ENCODE peak calls at places on chromosomes 12 and 14, in five cellular contexts. H is PC-9, V is MCF 10A, G is type B pancreatic cell, M is foreskin keratinocyte. R is an unnamed sample.

GRCh38 chr12:69987453-69988102 is 162.6 kb downstream of the MYRFL start:
- DNase-seq in H (peak), V (peak), G (no peak), M (peak), R (no peak)

GRCh38 chr14:64440494-64440893 is 24.8 kb upstream of the AKAP5 start:
- DNase-seq in H (no peak), V (no peak), G (no peak), M (no peak), R (no peak)

GRCh38 chr12:92702754-92703679 is at the start of gene PLEKHG7:
- DNase-seq in H (no peak), V (no peak), G (no peak), M (no peak), R (peak)

GRCh38 chr12:130970165-130970907 is 16.6 kb downstream of the ADGRD1 start:
- DNase-seq in H (no peak), V (no peak), G (no peak), M (no peak), R (no peak)

GRCh38 chr12:122835693-122836026 is 403 bp downstream of the HIP1R start:
- DNase-seq in H (no peak), V (no peak), G (no peak), M (no peak), R (peak)

GRCh38 chr12:93441111-93441616 is 583 bp downstream of the UBE2N start:
- DNase-seq in H (peak), V (peak), G (peak), M (no peak), R (peak)

GRCh38 chr12:19068137-19068536 is 61.4 kb upstream of the PLEKHA5 start:
- DNase-seq in H (no peak), V (no peak), G (no peak), M (no peak), R (no peak)

GRCh38 chr12:8630131-8630530 is 17.5 kb upstream of the AICDA start:
- DNase-seq in H (no peak), V (no peak), G (no peak), M (no peak), R (no peak)

GRCh38 chr12:54220092-54220557 is 31.3 kb upstream of the SMUG1 start:
- DNase-seq in H (peak), V (peak), G (no peak), M (peak), R (peak)

GRCh38 chr14:96911499-96912130 is 114.4 kb downstream of the VRK1 start:
- DNase-seq in H (no peak), V (no peak), G (no peak), M (no peak), R (peak)

GRCh38 chr14:105299654-105300541 is 903 bp downstream of the BRF1 start:
- DNase-seq in H (no peak), V (no peak), G (no peak), M (no peak), R (peak)

GRCh38 chr14:106586098-106586704 is 1059.8 kb downstream of the TMEM121 start:
- DNase-seq in H (peak), V (peak), G (no peak), M (no peak), R (peak)

GRCh38 chr14:45838597-45838996 is 585.6 kb upstream of the MIS18BP1 start:
- DNase-seq in H (no peak), V (peak), G (no peak), M (peak), R (no peak)

GRCh38 chr12:121843236-121843982 is 15.2 kb downstream of the HPD start:
- DNase-seq in H (no peak), V (no peak), G (no peak), M (no peak), R (no peak)

GRCh38 chr12:130041983-130042812 is 120.1 kb upstream of the FZD10 start:
- DNase-seq in H (no peak), V (peak), G (peak), M (peak), R (peak)

GRCh38 chr14:100554082-100554677 is 33.0 kb downstream of the BEGAIN start:
- DNase-seq in H (peak), V (peak), G (no peak), M (no peak), R (no peak)

GRCh38 chr12:56628671-56629458 is 1.3 kb downstream of the BAZ2A start:
- DNase-seq in H (no peak), V (peak), G (no peak), M (no peak), R (peak)

GRCh38 chr12:24360057-24360456 is 410.6 kb upstream of the SOX5 start:
- DNase-seq in H (no peak), V (no peak), G (no peak), M (no peak), R (no peak)

GRCh38 chr14:72599579-72600470 is 294.1 kb downstream of the DPF3 start:
- DNase-seq in H (no peak), V (no peak), G (no peak), M (no peak), R (no peak)

GRCh38 chr12:91877461-91878230 is 268.0 kb downstream of the BTG1 start:
- DNase-seq in H (no peak), V (no peak), G (no peak), M (no peak), R (peak)

GRCh38 chr12:8698830-8699330 is 1.1 kb downstream of the RIMKLB start:
- DNase-seq in H (no peak), V (no peak), G (no peak), M (peak), R (no peak)

GRCh38 chr12:105337391-105337790 is 6.9 kb downstream of the C12orf75 start:
- DNase-seq in H (no peak), V (no peak), G (no peak), M (no peak), R (no peak)

GRCh38 chr14:55562135-55562534 is 17.9 kb upstream of the KTN1 start:
- DNase-seq in H (no peak), V (peak), G (no peak), M (no peak), R (no peak)

GRCh38 chr12:98066251-98066650 is 449.1 kb upstream of the TMPO start:
- DNase-seq in H (no peak), V (no peak), G (no peak), M (no peak), R (no peak)

DNA sequence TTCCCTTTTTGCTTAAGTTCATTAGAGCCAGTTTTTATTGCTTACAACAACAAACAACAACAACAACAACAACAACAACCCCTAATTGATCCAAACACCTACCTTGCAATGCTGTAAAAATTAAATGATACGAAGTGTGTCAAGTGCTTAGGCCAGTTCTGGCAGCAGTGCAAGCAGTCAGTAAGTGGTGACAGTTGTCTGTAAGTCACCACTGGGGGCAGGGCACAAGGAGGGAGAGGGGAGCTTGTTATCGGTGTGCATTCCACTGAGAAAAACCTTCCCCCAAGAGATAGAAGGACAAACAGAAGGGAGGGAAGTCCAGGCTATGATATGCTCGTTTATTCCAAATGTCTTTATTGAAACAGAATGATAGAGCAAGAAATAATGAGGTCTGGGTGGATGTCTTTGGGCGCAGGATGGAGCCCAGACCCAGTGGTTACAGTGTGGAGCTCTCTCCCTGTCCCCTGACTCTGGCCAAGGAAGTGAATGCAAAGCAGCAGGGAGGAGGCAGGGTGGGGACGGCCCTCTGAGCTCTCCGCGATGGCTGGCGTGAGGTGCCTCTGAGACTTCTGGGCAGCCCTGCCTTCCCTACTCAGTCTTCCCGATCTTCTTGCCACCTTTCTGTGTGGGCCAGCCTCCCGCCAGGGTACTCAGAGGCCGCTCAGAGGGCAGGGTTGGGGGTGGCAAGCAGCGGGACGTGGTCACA is 6.5 kb downstream of the SLC22A17 start:
- DNase-seq in H (no peak), V (no peak), G (no peak), M (no peak), R (no peak)
- TF ChIP-seq CTCF in H (no peak), V (no peak), G (no peak), M (no peak), R (no peak)

DNA sequence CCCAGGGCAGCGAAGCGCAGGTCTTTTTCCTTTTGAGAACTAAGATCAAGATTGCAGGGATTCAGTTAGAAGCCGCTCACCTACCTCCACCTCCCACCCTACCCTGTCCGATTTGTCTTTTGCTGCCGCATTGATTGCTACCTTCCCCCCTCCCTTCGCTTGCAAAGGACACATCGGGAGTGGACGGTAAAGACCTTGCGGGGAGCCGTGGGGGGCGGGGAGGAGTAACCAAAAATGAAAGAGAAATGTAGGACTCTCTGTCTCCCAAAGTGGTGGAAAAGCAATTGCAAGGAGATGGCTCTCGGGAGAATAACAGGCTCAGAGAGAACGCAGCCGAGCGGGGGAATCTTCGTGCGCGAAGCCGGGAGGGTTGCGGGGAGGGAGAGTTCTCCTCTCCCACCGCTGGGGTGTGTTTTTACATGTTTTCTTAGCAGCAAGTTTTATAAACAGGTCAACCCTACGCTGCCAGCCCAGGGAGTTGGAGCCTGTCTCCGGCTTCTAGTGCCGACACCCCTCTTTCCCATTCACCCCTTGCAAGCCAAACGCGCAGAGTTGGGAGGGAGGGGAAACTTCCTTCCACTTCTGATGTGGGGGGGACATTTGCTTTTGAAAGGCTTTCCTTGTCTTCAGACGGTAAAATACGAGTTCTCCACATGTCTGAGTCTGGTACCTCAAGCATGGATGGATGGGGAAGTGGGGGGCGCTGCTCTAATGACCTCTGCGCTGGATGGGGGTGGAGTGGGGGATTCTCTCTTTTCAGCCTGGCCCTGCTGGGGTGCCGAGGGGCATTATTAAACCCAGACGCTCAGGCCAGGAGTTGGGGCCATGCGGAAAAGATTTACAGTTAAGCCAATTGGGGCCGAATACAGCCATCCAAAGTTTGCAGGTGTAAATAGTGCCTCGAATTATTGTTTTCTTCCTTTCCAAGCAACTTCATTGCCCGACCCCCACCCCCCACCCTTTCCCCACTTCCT is 8.9 kb upstream of the TBX3 start:
- DNase-seq in H (no peak), V (no peak), G (no peak), M (peak), R (no peak)
- TF ChIP-seq CTCF in H (no peak), V (no peak), G (peak), M (peak), R (no peak)

DNA sequence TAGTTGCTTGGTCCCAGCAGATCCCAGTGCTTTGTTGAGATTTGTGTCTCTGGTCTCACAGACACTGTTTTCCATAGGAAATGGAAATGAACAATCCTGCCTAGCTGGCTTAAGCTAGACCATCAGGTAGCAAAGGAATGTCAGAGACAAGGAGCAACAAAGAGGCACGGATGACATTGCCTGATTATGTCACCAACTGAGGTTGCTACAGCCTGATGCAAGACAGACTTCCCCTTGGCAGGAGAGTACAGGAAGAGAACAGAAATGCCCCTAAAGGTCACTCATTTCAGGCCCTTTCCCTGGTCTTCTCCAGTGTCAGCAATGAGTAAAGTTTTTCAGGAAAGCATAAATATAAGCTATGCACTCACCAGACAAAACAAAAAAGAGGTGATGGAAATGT is 2.0 kb upstream of the PRB2 start:
- DNase-seq in H (no peak), V (no peak), G (no peak), M (no peak), R (no peak)
- TF ChIP-seq CTCF in H (no peak), V (no peak), G (no peak), M (no peak), R (no peak)

DNA sequence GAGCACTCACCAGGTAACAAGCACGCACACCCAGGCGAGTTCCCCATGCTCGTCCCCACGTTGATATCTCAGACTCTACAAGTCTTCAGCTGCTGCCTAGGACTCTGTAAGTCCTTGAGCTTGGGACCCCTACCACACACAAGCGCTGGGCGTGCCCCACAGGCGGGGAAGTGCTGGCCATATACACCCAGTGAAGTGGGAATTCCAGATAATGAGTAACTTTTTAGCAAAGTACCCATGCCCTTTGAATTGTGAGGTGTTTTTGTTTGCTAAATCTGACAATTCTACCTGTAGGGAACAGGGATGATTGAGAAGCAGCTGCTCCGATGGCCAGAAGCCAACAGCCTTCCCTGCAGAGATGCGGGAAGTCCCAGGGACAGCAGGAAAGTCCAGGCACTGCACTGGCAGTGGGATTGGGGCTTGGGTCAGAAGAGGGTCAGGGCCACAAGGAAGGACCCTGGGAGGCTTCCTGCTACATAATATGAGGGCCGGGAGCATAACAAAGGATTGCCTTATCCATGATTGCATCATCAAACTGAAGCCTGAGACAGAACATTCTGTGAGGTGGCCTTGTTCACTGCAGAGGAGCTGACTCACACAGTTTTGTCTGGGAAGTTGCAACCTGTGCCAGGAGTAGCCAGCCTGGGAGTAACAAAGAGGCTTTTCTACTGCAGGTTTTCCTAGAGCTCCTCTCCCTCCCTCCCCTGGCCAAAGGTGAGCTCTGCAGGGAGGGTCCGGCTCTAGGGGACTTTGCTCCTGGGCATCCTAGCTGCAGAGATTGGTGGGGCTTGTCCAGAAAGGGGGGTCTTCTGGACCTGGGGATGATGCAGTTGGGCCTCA is 13.2 kb upstream of the SERPINA3 start:
- DNase-seq in H (peak), V (peak), G (no peak), M (peak), R (no peak)
- TF ChIP-seq CTCF in H (no peak), V (peak), G (peak), M (peak), R (no peak)

DNA sequence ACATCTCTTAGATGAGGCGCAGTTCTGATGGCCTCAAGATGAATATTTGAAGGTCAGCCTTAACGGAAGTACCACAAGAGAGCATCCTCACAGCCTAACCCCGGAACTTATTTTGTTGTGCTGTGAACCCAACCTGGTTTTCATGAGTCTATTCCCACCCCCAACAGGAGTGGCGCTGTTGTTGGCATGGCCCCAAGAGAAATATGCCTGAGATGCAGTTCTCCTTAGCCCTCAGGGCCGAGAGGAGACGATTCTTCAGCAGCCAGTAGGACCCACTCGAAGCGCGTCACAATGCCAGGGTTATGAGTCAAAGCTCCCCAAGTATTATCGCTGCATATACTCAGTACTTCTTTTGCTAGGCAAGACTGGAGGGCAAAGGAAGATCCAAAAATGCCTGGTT is 24.5 kb upstream of the BCL11B start:
- DNase-seq in H (no peak), V (peak), G (no peak), M (no peak), R (no peak)
- TF ChIP-seq CTCF in H (no peak), V (no peak), G (no peak), M (no peak), R (no peak)

DNA sequence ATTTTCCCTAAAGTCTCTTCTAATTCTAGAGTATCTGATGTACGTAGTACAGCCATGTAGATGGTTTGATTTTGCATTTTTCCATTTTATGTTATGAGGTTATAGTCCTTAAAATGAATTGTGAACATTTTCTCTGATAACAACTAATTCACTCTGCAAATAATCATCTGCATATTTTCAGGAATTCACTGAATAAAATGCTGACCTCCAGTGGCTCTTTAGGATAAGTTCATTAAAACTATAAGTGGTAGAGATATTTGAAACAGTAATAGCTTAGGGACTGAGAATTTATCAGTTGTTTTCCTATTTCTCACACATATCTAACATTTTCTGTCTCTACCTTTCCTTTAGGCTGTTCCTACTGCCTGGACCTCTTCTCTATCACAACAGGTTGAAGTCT is 4.4 kb downstream of the MSRB3 start:
- DNase-seq in H (no peak), V (no peak), G (no peak), M (no peak), R (no peak)
- TF ChIP-seq CTCF in H (no peak), V (peak), G (no peak), M (peak), R (no peak)

DNA sequence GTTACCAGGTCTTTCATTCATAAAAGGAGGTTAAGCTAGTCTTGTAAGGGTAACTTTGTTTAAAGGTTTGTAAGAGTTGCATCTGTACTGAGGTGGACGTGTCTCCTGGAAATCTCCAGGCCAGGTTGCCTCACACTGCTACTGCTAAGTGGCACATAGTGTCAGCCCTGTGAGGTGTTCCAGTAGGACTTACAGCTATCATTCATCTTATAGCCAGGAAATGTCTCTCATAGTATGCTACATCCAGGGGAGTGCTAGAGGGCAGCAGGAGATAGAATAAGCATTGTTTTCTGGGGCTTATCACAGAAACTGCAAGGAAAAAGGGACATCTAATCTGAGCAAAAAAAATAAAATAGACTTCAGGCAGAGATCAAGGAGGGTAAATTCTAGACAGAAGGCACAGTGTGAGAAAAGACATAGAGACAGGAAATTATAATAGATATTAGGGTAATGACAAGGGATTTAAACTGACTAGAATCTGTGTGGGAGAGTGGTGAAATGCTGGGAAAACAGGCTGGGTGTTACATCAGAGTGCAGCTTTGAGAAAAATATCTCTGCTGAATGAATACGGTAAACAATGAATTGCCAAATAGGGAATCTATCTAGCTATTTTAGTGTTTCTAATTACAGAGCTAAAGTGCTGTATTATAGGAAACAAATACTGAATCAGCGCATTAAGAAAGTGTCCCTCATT is 205.0 kb upstream of the ABCD2 start:
- DNase-seq in H (no peak), V (peak), G (no peak), M (peak), R (no peak)
- TF ChIP-seq CTCF in H (no peak), V (no peak), G (no peak), M (peak), R (no peak)

R was measured in activated CD8-positive, alpha-beta T cell treated with anti-CD3 and anti-CD28 coated beads for 36 hours.